ENCODE peak calls at places on chromosomes 2 and 18, in ten cellular contexts. One of them, this sample, is unnamed.

GRCh38 chr2:96260404-96261260 is 5.2 kb downstream of the TMEM127 start:
- DNase-seq in cardiac fibroblast: peak; percentile 88
- DNase-seq in CD8-positive, alpha-beta T cell: no peak
- DNase-seq in endothelial cell: peak; percentile 51
- DNase-seq in lower leg skin: peak; percentile 64
- DNase-seq in fibroblast of mammary gland: peak; percentile 94
- DNase-seq in adrenal gland: peak; percentile 94
- DNase-seq in cardiac muscle cell: peak; percentile 85
- DNase-seq in psoas muscle: peak; percentile 81
- DNase-seq in upper lobe of right lung: peak; percentile 75
- DNase-seq in this sample: peak; percentile 55

GRCh38 chr18:2515908-2516625 is 55.2 kb downstream of the METTL4 start:
- DNase-seq in psoas muscle: no peak
- DNase-seq in adrenal gland: peak; percentile 33
- DNase-seq in cardiac muscle cell: no peak
- DNase-seq in fibroblast of mammary gland: peak; percentile 98
- DNase-seq in cardiac fibroblast: peak; percentile 86
- DNase-seq in CD8-positive, alpha-beta T cell: no peak
- DNase-seq in lower leg skin: no peak
- DNase-seq in upper lobe of right lung: no peak
- DNase-seq in endothelial cell: no peak
- DNase-seq in this sample: no peak

GRCh38 chr2:12347049-12347448 is 369.7 kb upstream of the TRIB2 start:
- DNase-seq in fibroblast of mammary gland: peak; percentile 44
- DNase-seq in CD8-positive, alpha-beta T cell: no peak
- DNase-seq in endothelial cell: no peak
- DNase-seq in adrenal gland: no peak
- DNase-seq in upper lobe of right lung: no peak
- DNase-seq in cardiac fibroblast: no peak
- DNase-seq in lower leg skin: no peak
- DNase-seq in psoas muscle: no peak
- DNase-seq in cardiac muscle cell: no peak
- DNase-seq in this sample: no peak

GRCh38 chr18:44599409-44599808 is 81.3 kb upstream of the SETBP1 start:
- DNase-seq in cardiac muscle cell: no peak
- DNase-seq in upper lobe of right lung: no peak
- DNase-seq in adrenal gland: no peak
- DNase-seq in endothelial cell: no peak
- DNase-seq in cardiac fibroblast: peak; percentile 62
- DNase-seq in CD8-positive, alpha-beta T cell: no peak
- DNase-seq in lower leg skin: no peak
- DNase-seq in fibroblast of mammary gland: peak; percentile 54
- DNase-seq in psoas muscle: no peak
- DNase-seq in this sample: no peak

GRCh38 chr2:144595279-144595678 is 75.4 kb upstream of the ZEB2 start:
- DNase-seq in fibroblast of mammary gland: no peak
- DNase-seq in cardiac fibroblast: no peak
- DNase-seq in cardiac muscle cell: no peak
- DNase-seq in upper lobe of right lung: no peak
- DNase-seq in CD8-positive, alpha-beta T cell: no peak
- DNase-seq in lower leg skin: no peak
- DNase-seq in adrenal gland: no peak
- DNase-seq in psoas muscle: no peak
- DNase-seq in endothelial cell: no peak
- DNase-seq in this sample: no peak

GRCh38 chr2:67295406-67295805 is 101.7 kb upstream of the ETAA1 start:
- DNase-seq in cardiac fibroblast: no peak
- DNase-seq in upper lobe of right lung: no peak
- DNase-seq in lower leg skin: no peak
- DNase-seq in psoas muscle: no peak
- DNase-seq in adrenal gland: no peak
- DNase-seq in CD8-positive, alpha-beta T cell: no peak
- DNase-seq in cardiac muscle cell: no peak
- DNase-seq in endothelial cell: no peak
- DNase-seq in fibroblast of mammary gland: no peak
- DNase-seq in this sample: no peak

GRCh38 chr2:96642564-96643350 is at the start of gene FER1L5:
- DNase-seq in psoas muscle: no peak
- DNase-seq in upper lobe of right lung: no peak
- DNase-seq in fibroblast of mammary gland: peak; percentile 65
- DNase-seq in cardiac fibroblast: peak; percentile 83
- DNase-seq in adrenal gland: no peak
- DNase-seq in cardiac muscle cell: peak; percentile 80
- DNase-seq in CD8-positive, alpha-beta T cell: no peak
- DNase-seq in lower leg skin: no peak
- DNase-seq in endothelial cell: peak; percentile 43
- DNase-seq in this sample: no peak

GRCh38 chr18:44737623-44738022 is 56.9 kb downstream of the SETBP1 start:
- DNase-seq in lower leg skin: peak; percentile 49
- DNase-seq in endothelial cell: no peak
- DNase-seq in CD8-positive, alpha-beta T cell: no peak
- DNase-seq in adrenal gland: no peak
- DNase-seq in upper lobe of right lung: no peak
- DNase-seq in cardiac fibroblast: no peak
- DNase-seq in fibroblast of mammary gland: peak; percentile 51
- DNase-seq in cardiac muscle cell: no peak
- DNase-seq in psoas muscle: peak; percentile 67
- DNase-seq in this sample: no peak

GRCh38 chr2:121746071-121746578 is 9.3 kb upstream of the TSN start:
- DNase-seq in upper lobe of right lung: no peak
- DNase-seq in endothelial cell: peak; percentile 55
- DNase-seq in fibroblast of mammary gland: no peak
- DNase-seq in cardiac fibroblast: no peak
- DNase-seq in cardiac muscle cell: no peak
- DNase-seq in lower leg skin: no peak
- DNase-seq in psoas muscle: no peak
- DNase-seq in adrenal gland: no peak
- DNase-seq in CD8-positive, alpha-beta T cell: no peak
- DNase-seq in this sample: no peak

DNA sequence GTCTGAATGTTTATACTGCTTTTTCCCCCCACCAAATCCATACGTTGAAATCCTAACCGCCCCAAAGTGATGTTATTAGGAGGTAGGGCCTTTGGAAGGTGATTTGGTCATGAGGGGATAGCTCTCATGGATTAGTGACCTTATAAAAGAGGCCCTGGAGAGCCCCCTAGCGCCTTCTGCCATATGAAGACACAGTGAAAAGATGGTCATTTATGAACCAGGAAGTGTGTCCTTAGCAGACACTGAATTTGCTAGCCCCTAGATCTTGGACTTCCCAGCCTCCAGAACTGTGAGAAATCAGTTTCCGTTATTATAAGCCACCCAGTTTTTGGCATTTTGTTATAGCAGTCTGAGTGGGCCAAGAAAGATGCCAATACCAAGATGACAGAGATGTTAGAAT is 7.2 kb upstream of the TSN start:
- DNase-seq in lower leg skin: no peak
- DNase-seq in fibroblast of mammary gland: peak; percentile 60
- DNase-seq in upper lobe of right lung: no peak
- DNase-seq in cardiac muscle cell: peak; percentile 30
- DNase-seq in CD8-positive, alpha-beta T cell: no peak
- DNase-seq in cardiac fibroblast: peak; percentile 61
- DNase-seq in psoas muscle: no peak
- DNase-seq in endothelial cell: no peak
- DNase-seq in adrenal gland: no peak
- DNase-seq in this sample: no peak
- TF ChIP-seq CTCF in lower leg skin: no peak
- TF ChIP-seq CTCF in fibroblast of mammary gland: peak; percentile 49
- TF ChIP-seq CTCF in upper lobe of right lung: no peak
- TF ChIP-seq CTCF in cardiac muscle cell: peak; percentile 41
- TF ChIP-seq CTCF in CD8-positive, alpha-beta T cell: no peak
- TF ChIP-seq CTCF in cardiac fibroblast: peak; percentile 48
- TF ChIP-seq CTCF in psoas muscle: no peak
- TF ChIP-seq CTCF in endothelial cell: no peak
- TF ChIP-seq CTCF in adrenal gland: no peak
- TF ChIP-seq CTCF in this sample: no peak

DNA sequence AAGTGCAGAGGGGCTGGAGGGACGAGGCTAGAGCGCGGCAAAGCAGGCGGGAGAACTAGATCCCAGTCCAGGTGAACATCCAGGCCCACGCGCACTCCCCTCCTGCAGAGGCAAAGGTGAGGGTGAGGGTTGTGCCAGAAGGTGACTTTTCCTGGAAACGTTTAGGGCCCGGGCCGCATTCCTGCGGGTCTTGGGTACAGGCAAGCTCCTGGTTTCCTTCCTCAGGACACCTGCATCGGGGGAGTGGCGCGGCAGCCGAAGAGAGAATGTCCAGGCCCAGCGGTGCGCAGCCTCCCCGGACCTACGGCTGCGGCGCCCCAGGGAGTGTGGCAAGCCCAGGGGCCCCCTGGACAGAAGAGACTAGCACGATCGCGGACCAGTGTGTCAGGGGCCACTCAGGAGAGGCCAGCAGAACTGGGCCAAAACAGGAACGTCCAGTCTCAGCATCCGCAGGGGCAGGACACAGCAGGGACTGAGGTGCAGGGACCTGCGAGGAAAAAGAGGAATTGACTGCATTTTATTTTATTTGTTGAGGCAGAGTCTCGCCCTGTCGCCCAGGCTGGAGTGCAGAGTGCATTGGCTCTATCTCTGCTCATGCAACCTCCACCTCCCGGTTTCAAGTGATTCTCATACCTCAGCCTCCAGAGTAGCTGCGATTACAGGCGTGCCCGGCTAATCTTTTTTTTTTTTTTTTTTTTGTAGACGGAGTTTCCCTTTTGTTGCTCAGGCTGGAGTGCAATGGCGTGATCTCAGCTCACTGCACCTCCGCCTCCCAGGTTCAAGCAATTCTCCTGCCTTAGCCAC is 8.7 kb upstream of the IMPA2 start:
- DNase-seq in cardiac muscle cell: no peak
- DNase-seq in fibroblast of mammary gland: no peak
- DNase-seq in adrenal gland: no peak
- DNase-seq in psoas muscle: no peak
- DNase-seq in upper lobe of right lung: no peak
- DNase-seq in endothelial cell: no peak
- DNase-seq in lower leg skin: no peak
- DNase-seq in CD8-positive, alpha-beta T cell: no peak
- DNase-seq in cardiac fibroblast: no peak
- DNase-seq in this sample: no peak
- TF ChIP-seq CTCF in cardiac muscle cell: no peak
- TF ChIP-seq CTCF in fibroblast of mammary gland: no peak
- TF ChIP-seq CTCF in adrenal gland: no peak
- TF ChIP-seq CTCF in psoas muscle: no peak
- TF ChIP-seq CTCF in upper lobe of right lung: no peak
- TF ChIP-seq CTCF in endothelial cell: no peak
- TF ChIP-seq CTCF in lower leg skin: no peak
- TF ChIP-seq CTCF in CD8-positive, alpha-beta T cell: no peak
- TF ChIP-seq CTCF in cardiac fibroblast: no peak
- TF ChIP-seq CTCF in this sample: no peak

GRCh38 chr2:105787376-105788318 is 42.9 kb downstream of the NCK2 start:
- DNase-seq in psoas muscle: no peak
- DNase-seq in lower leg skin: no peak
- DNase-seq in endothelial cell: no peak
- DNase-seq in cardiac fibroblast: no peak
- DNase-seq in adrenal gland: peak; percentile 58
- DNase-seq in upper lobe of right lung: no peak
- DNase-seq in cardiac muscle cell: peak; percentile 34
- DNase-seq in CD8-positive, alpha-beta T cell: no peak
- DNase-seq in fibroblast of mammary gland: peak; percentile 34
- DNase-seq in this sample: no peak

GRCh38 chr2:105791229-105791628 is 46.5 kb downstream of the NCK2 start:
- DNase-seq in fibroblast of mammary gland: no peak
- DNase-seq in adrenal gland: no peak
- DNase-seq in cardiac fibroblast: no peak
- DNase-seq in CD8-positive, alpha-beta T cell: no peak
- DNase-seq in lower leg skin: no peak
- DNase-seq in cardiac muscle cell: no peak
- DNase-seq in psoas muscle: no peak
- DNase-seq in endothelial cell: no peak
- DNase-seq in upper lobe of right lung: no peak
- DNase-seq in this sample: no peak

GRCh38 chr2:105790467-105791118 is 45.9 kb downstream of the NCK2 start:
- DNase-seq in lower leg skin: peak; percentile 36
- DNase-seq in fibroblast of mammary gland: no peak
- DNase-seq in cardiac muscle cell: no peak
- DNase-seq in endothelial cell: no peak
- DNase-seq in cardiac fibroblast: no peak
- DNase-seq in upper lobe of right lung: no peak
- DNase-seq in CD8-positive, alpha-beta T cell: no peak
- DNase-seq in adrenal gland: no peak
- DNase-seq in psoas muscle: peak; percentile 52
- DNase-seq in this sample: no peak

GRCh38 chr2:105788670-105789290 is 44.1 kb downstream of the NCK2 start:
- DNase-seq in psoas muscle: no peak
- DNase-seq in fibroblast of mammary gland: no peak
- DNase-seq in upper lobe of right lung: no peak
- DNase-seq in lower leg skin: no peak
- DNase-seq in cardiac muscle cell: no peak
- DNase-seq in endothelial cell: no peak
- DNase-seq in cardiac fibroblast: no peak
- DNase-seq in adrenal gland: no peak
- DNase-seq in CD8-positive, alpha-beta T cell: no peak
- DNase-seq in this sample: no peak

DNA sequence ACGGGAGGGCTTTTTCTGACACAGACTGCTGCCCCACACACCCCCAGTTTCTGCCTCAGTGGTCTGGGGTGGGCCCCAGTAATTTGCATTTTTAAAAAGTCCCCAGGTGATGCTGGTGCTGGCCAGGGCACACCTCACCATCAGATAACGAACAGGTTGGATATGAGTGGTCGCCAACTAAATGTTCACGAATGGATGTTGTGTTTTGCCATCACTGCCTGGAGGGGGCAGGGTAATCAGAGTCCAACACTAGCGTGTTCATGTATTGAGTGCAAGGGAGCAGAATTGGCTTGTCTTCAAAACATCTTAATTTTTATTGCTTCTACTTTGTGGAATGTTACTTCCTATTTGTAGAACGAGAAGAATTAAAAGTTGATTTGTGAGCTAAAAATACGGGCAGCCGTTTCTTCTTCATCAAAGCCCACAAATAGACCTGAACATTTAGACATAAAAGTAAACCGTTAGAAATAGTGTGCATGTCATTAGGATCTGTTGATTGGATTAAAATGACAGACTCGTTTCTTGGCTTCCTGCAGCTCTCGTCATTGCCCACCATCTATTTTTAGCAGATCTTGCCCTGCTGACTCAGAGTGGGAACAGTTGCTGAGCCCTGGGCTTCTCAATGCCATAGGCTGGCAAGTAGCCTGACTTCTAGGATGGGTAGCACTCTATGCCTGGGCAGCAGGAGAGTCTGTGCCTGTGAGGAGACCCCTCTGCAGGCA is 45.2 kb downstream of the NCK2 start:
- DNase-seq in endothelial cell: no peak
- DNase-seq in adrenal gland: peak; percentile 86
- DNase-seq in cardiac fibroblast: peak; percentile 48
- DNase-seq in psoas muscle: peak; percentile 75
- DNase-seq in cardiac muscle cell: no peak
- DNase-seq in fibroblast of mammary gland: peak; percentile 60
- DNase-seq in lower leg skin: peak; percentile 55
- DNase-seq in upper lobe of right lung: no peak
- DNase-seq in CD8-positive, alpha-beta T cell: no peak
- DNase-seq in this sample: no peak
- TF ChIP-seq CTCF in endothelial cell: no peak
- TF ChIP-seq CTCF in adrenal gland: no peak
- TF ChIP-seq CTCF in cardiac fibroblast: no peak
- TF ChIP-seq CTCF in psoas muscle: no peak
- TF ChIP-seq CTCF in cardiac muscle cell: no peak
- TF ChIP-seq CTCF in fibroblast of mammary gland: no peak
- TF ChIP-seq CTCF in lower leg skin: no peak
- TF ChIP-seq CTCF in upper lobe of right lung: no peak
- TF ChIP-seq CTCF in CD8-positive, alpha-beta T cell: peak; percentile 39
- TF ChIP-seq CTCF in this sample: no peak

GRCh38 chr2:45441571-45441970 is 169.5 kb downstream of the SRBD1 start:
- DNase-seq in fibroblast of mammary gland: no peak
- DNase-seq in cardiac fibroblast: no peak
- DNase-seq in lower leg skin: no peak
- DNase-seq in cardiac muscle cell: no peak
- DNase-seq in upper lobe of right lung: no peak
- DNase-seq in adrenal gland: no peak
- DNase-seq in psoas muscle: no peak
- DNase-seq in endothelial cell: no peak
- DNase-seq in CD8-positive, alpha-beta T cell: no peak
- DNase-seq in this sample: no peak

GRCh38 chr2:45442026-45442425 is 169.0 kb downstream of the SRBD1 start:
- DNase-seq in psoas muscle: no peak
- DNase-seq in cardiac muscle cell: no peak
- DNase-seq in endothelial cell: no peak
- DNase-seq in cardiac fibroblast: no peak
- DNase-seq in lower leg skin: no peak
- DNase-seq in fibroblast of mammary gland: no peak
- DNase-seq in CD8-positive, alpha-beta T cell: no peak
- DNase-seq in upper lobe of right lung: no peak
- DNase-seq in adrenal gland: no peak
- DNase-seq in this sample: no peak

GRCh38 chr2:45443012-45443411 is 168.1 kb downstream of the SRBD1 start:
- DNase-seq in CD8-positive, alpha-beta T cell: no peak
- DNase-seq in cardiac fibroblast: no peak
- DNase-seq in upper lobe of right lung: no peak
- DNase-seq in fibroblast of mammary gland: no peak
- DNase-seq in lower leg skin: no peak
- DNase-seq in endothelial cell: no peak
- DNase-seq in adrenal gland: no peak
- DNase-seq in psoas muscle: no peak
- DNase-seq in cardiac muscle cell: no peak
- DNase-seq in this sample: no peak

GRCh38 chr2:45438872-45439665 is 172.0 kb downstream of the SRBD1 start:
- DNase-seq in adrenal gland: no peak
- DNase-seq in cardiac fibroblast: no peak
- DNase-seq in lower leg skin: no peak
- DNase-seq in cardiac muscle cell: no peak
- DNase-seq in fibroblast of mammary gland: no peak
- DNase-seq in CD8-positive, alpha-beta T cell: no peak
- DNase-seq in endothelial cell: no peak
- DNase-seq in upper lobe of right lung: no peak
- DNase-seq in psoas muscle: no peak
- DNase-seq in this sample: no peak

GRCh38 chr2:45439788-45440773 is 171.0 kb downstream of the SRBD1 start:
- DNase-seq in cardiac muscle cell: no peak
- DNase-seq in upper lobe of right lung: no peak
- DNase-seq in psoas muscle: no peak
- DNase-seq in cardiac fibroblast: peak; percentile 36
- DNase-seq in lower leg skin: no peak
- DNase-seq in CD8-positive, alpha-beta T cell: no peak
- DNase-seq in adrenal gland: no peak
- DNase-seq in endothelial cell: no peak
- DNase-seq in fibroblast of mammary gland: peak; percentile 22
- DNase-seq in this sample: no peak
- TF ChIP-seq CTCF in cardiac muscle cell: peak; percentile 25
- TF ChIP-seq CTCF in upper lobe of right lung: no peak
- TF ChIP-seq CTCF in psoas muscle: no peak
- TF ChIP-seq CTCF in cardiac fibroblast: peak; percentile 40
- TF ChIP-seq CTCF in lower leg skin: no peak
- TF ChIP-seq CTCF in CD8-positive, alpha-beta T cell: no peak
- TF ChIP-seq CTCF in adrenal gland: no peak
- TF ChIP-seq CTCF in endothelial cell: no peak
- TF ChIP-seq CTCF in fibroblast of mammary gland: peak; percentile 33
- TF ChIP-seq CTCF in this sample: no peak